ENCODE peak calls at places on chromosome 13, in five cellular contexts. V is uterus, D is A549, H is GM12891, E is ovary. S is an unnamed sample.

GRCh38 chr13:30382836-30383525 is 39.3 kb upstream of the UBE2L5 start:
- DNase-seq in V (no peak), D (no peak), H (no peak), E (no peak), S (no peak)

GRCh38 chr13:96090240-96091101 is 564 bp downstream of the HS6ST3 start:
- DNase-seq in V (peak; percentile 17), D (no peak), H (peak; percentile 48), E (no peak), S (no peak)

GRCh38 chr13:95237310-95237870 is 63.9 kb downstream of the ABCC4 start:
- DNase-seq in V (no peak), D (no peak), H (no peak), E (no peak), S (no peak)

GRCh38 chr13:38688674-38689073 is 1.8 kb downstream of the FREM2 start:
- DNase-seq in V (no peak), D (no peak), H (no peak), E (no peak), S (no peak)

GRCh38 chr13:42354246-42355117 is 82.5 kb downstream of the AKAP11 start:
- DNase-seq in V (no peak), D (no peak), H (no peak), E (no peak), S (no peak)

GRCh38 chr13:26996965-26997752 is 174.5 kb downstream of the USP12 start:
- DNase-seq in V (no peak), D (no peak), H (no peak), E (no peak), S (no peak)

GRCh38 chr13:31639443-31640163 is 99.7 kb upstream of the RXFP2 start:
- DNase-seq in V (no peak), D (no peak), H (no peak), E (no peak), S (no peak)

GRCh38 chr13:29849731-29850212 is 645 bp downstream of the UBL3 start:
- DNase-seq in V (peak; percentile 63), D (peak; percentile 41), H (peak; percentile 13), E (peak; percentile 53), S (no peak)

GRCh38 chr13:24196593-24197197 is 36.2 kb downstream of the SPATA13 start:
- DNase-seq in V (no peak), D (no peak), H (no peak), E (no peak), S (no peak)

GRCh38 chr13:24389506-24389905 is 80.1 kb downstream of the C1QTNF9 start:
- DNase-seq in V (no peak), D (no peak), H (no peak), E (no peak), S (no peak)

GRCh38 chr13:24709186-24709913 is 29.1 kb downstream of the ATP12A start:
- DNase-seq in V (no peak), D (no peak), H (peak; percentile 42), E (no peak), S (no peak)

GRCh38 chr13:74289861-74290260 is 155.7 kb upstream of the KLF12 start:
- DNase-seq in V (no peak), D (no peak), H (no peak), E (no peak), S (no peak)

GRCh38 chr13:53045110-53045509 is 16.5 kb downstream of the OLFM4 start:
- DNase-seq in V (peak; percentile 47), D (no peak), H (no peak), E (no peak), S (no peak)

GRCh38 chr13:50026788-50027473 is 11.7 kb downstream of the KCNRG start:
- DNase-seq in V (no peak), D (no peak), H (peak; percentile 29), E (no peak), S (no peak)

GRCh38 chr13:39818953-39819352 is 163.5 kb downstream of the COG6 start:
- DNase-seq in V (peak; percentile 65), D (no peak), H (no peak), E (peak; percentile 86), S (no peak)

GRCh38 chr13:106532111-106532929 is 3.1 kb downstream of the EFNB2 start:
- DNase-seq in V (no peak), D (no peak), H (no peak), E (no peak), S (no peak)

GRCh38 chr13:59445812-59446211 is 717.9 kb downstream of the DIAPH3 start:
- DNase-seq in V (no peak), D (no peak), H (no peak), E (no peak), S (no peak)

GRCh38 chr13:27632214-27632613 is 10.5 kb downstream of the POLR1D start:
- DNase-seq in V (no peak), D (no peak), H (no peak), E (no peak), S (no peak)

GRCh38 chr13:113595131-113595530 is 10.6 kb downstream of the TFDP1 start:
- DNase-seq in V (peak; percentile 1), D (no peak), H (no peak), E (peak; percentile 0), S (no peak)

GRCh38 chr13:32838985-32839384 is 177.2 kb upstream of the KL start:
- DNase-seq in V (no peak), D (peak; percentile 8), H (no peak), E (no peak), S (no peak)

GRCh38 chr13:43991773-43992201 is 112.1 kb downstream of the LACC1 start:
- DNase-seq in V (no peak), D (no peak), H (no peak), E (no peak), S (no peak)

GRCh38 chr13:31409678-31410356 is 210.0 kb downstream of the B3GLCT start:
- DNase-seq in V (no peak), D (no peak), H (no peak), E (no peak), S (no peak)

GRCh38 chr13:76884571-76885202 is 1.5 kb downstream of the KCTD12 start:
- DNase-seq in V (peak; percentile 36), D (no peak), H (no peak), E (peak; percentile 34), S (no peak)

GRCh38 chr13:83819611-83820010 is 62.7 kb downstream of the SLITRK1 start:
- DNase-seq in V (no peak), D (no peak), H (no peak), E (no peak), S (no peak)

GRCh38 chr13:80841346-80841882 is 500.5 kb upstream of the SPRY2 start:
- DNase-seq in V (no peak), D (no peak), H (no peak), E (no peak), S (no peak)

GRCh38 chr13:59728896-59729545 is 434.7 kb downstream of the DIAPH3 start:
- DNase-seq in V (no peak), D (no peak), H (no peak), E (no peak), S (no peak)

GRCh38 chr13:101127741-101128353 is 288.5 kb downstream of the NALCN start:
- DNase-seq in V (no peak), D (peak; percentile 25), H (peak; percentile 1), E (no peak), S (peak; percentile 47)

DNA sequence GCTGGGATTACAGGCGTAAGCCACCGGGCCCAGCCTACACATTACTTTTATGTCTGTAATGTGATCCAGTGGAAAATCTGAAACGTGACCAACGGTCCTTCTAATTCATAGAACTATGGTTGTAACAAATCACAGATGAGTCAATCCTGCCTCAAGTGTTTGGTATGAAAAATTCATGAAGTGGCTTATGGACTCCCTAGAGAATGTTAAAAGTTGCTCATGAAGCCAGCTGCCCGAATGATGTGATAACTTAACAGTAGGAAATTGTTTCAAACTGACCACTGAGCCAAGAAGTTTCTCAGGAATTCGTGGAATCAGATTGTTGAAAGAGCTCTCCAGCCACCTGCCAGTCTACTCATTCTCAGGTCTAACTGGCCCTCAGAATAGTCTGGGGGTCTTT is 59.4 kb upstream of the FARP1 start:
- DNase-seq in V (no peak), D (no peak), H (no peak), E (no peak), S (peak; percentile 58)
- TF ChIP-seq POLR2A in V (no peak), D (no peak), H (no peak), E (no peak), S (no peak)

GRCh38 chr13:98265669-98266551 is 88.8 kb upstream of the RNF113B start:
- DNase-seq in V (no peak), D (no peak), H (no peak), E (no peak), S (no peak)
- TF ChIP-seq POLR2A in V (no peak), D (no peak), H (no peak), E (no peak), S (no peak)

DNA sequence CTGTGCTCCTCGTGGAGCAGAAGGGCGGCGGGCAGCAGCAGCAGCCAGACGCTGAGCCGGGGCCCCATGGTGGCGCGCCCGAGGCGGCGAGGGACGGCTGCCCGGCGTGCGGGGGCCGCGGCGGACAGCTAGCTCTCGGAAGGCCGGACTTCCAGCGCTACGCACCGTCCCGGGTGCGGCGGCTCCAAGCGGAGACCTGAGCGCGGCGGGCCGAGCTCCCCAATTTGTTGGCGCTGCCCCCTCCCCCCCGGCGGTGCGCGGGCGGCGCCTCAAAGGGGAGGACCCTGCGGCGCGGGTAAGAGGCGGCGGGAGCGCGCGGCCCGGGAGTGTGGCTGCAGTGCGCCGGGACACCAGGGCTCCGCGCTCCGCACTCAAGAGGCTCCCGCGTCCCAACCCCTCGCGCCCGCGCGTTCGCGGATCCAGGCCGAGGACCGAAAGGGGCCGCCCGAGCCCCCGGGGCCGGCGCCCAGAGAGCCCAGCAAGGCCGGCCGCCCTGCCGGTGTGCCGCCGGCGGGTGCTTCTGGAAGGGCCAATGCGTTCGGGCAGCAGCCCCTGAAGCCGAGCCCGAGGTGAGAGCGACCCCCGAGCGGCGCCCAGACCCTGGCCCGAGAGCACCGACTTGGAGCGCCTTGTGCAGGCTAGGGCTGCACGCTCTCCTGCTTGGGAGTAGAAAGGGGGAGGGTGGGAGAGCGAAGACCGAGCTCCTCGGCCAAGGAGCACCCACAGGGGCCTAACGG is at the start of the genes COL4A1 and COL4A2:
- DNase-seq in V (peak; percentile 86), D (peak; percentile 49), H (no peak), E (peak; percentile 83), S (peak; percentile 82)
- TF ChIP-seq POLR2A in V (peak; percentile 99), D (peak; percentile 74), H (no peak), E (peak; percentile 93), S (peak; percentile 94)

GRCh38 chr13:45119990-45120864 is at the start of gene GTF2F2:
- DNase-seq in V (peak; percentile 90), D (peak; percentile 83), H (peak; percentile 68), E (peak; percentile 88), S (peak; percentile 30)
- TF ChIP-seq POLR2A in V (peak; percentile 32), D (peak; percentile 68), H (peak; percentile 37), E (no peak), S (peak; percentile 64)

S was measured in H54.